ENCODE peak calls at places on chromosomes 13 and 19, in four cellular contexts. One of them, this sample, is unnamed.

GRCh38 chr13:97866346-97866745 is 87.1 kb upstream of the IPO5 start:
- DNase-seq in activated CD4-positive, alpha-beta T cell treated with anti-CD3 and anti-CD28 coated beads, Interleukin-2, amount 10 ng/mL, durations not matched to agents 7 days and 5 days: no peak
- DNase-seq in NCI-H1092: no peak
- DNase-seq in retinal pigment epithelial cell: no peak
- DNase-seq in this sample: no peak

GRCh38 chr13:109874444-109874920 is 88.1 kb upstream of the IRS2 start:
- DNase-seq in activated CD4-positive, alpha-beta T cell treated with anti-CD3 and anti-CD28 coated beads, Interleukin-2, amount 10 ng/mL, durations not matched to agents 7 days and 5 days: no peak
- DNase-seq in NCI-H1092: no peak
- DNase-seq in retinal pigment epithelial cell: no peak
- DNase-seq in this sample: no peak

GRCh38 chr19:44777715-44778347 is at the start of gene CBLC:
- DNase-seq in activated CD4-positive, alpha-beta T cell treated with anti-CD3 and anti-CD28 coated beads, Interleukin-2, amount 10 ng/mL, durations not matched to agents 7 days and 5 days: no peak
- DNase-seq in NCI-H1092: peak
- DNase-seq in retinal pigment epithelial cell: no peak
- DNase-seq in this sample: no peak

GRCh38 chr19:16325671-16326400 is 1.2 kb downstream of the KLF2 start:
- DNase-seq in activated CD4-positive, alpha-beta T cell treated with anti-CD3 and anti-CD28 coated beads, Interleukin-2, amount 10 ng/mL, durations not matched to agents 7 days and 5 days: peak
- DNase-seq in NCI-H1092: peak
- DNase-seq in retinal pigment epithelial cell: no peak
- DNase-seq in this sample: no peak

GRCh38 chr19:2389594-2389993 is 29.5 kb downstream of the TMPRSS9 start:
- DNase-seq in activated CD4-positive, alpha-beta T cell treated with anti-CD3 and anti-CD28 coated beads, Interleukin-2, amount 10 ng/mL, durations not matched to agents 7 days and 5 days: no peak
- DNase-seq in NCI-H1092: no peak
- DNase-seq in retinal pigment epithelial cell: no peak
- DNase-seq in this sample: no peak

GRCh38 chr19:9741476-9742171 is 26.9 kb downstream of the ZNF846 start:
- DNase-seq in activated CD4-positive, alpha-beta T cell treated with anti-CD3 and anti-CD28 coated beads, Interleukin-2, amount 10 ng/mL, durations not matched to agents 7 days and 5 days: no peak
- DNase-seq in NCI-H1092: no peak
- DNase-seq in retinal pigment epithelial cell: no peak
- DNase-seq in this sample: no peak

GRCh38 chr13:68023838-68024581 is 793.9 kb upstream of the PCDH9 start:
- DNase-seq in activated CD4-positive, alpha-beta T cell treated with anti-CD3 and anti-CD28 coated beads, Interleukin-2, amount 10 ng/mL, durations not matched to agents 7 days and 5 days: no peak
- DNase-seq in NCI-H1092: no peak
- DNase-seq in retinal pigment epithelial cell: no peak
- DNase-seq in this sample: no peak

GRCh38 chr13:36143768-36144167 is 12.6 kb upstream of the DCLK1 start:
- DNase-seq in activated CD4-positive, alpha-beta T cell treated with anti-CD3 and anti-CD28 coated beads, Interleukin-2, amount 10 ng/mL, durations not matched to agents 7 days and 5 days: no peak
- DNase-seq in NCI-H1092: no peak
- DNase-seq in retinal pigment epithelial cell: no peak
- DNase-seq in this sample: no peak

GRCh38 chr13:37168151-37168550 is 62.7 kb upstream of the CSNK1A1L start:
- DNase-seq in activated CD4-positive, alpha-beta T cell treated with anti-CD3 and anti-CD28 coated beads, Interleukin-2, amount 10 ng/mL, durations not matched to agents 7 days and 5 days: no peak
- DNase-seq in NCI-H1092: no peak
- DNase-seq in retinal pigment epithelial cell: no peak
- DNase-seq in this sample: no peak

GRCh38 chr13:99294198-99294597 is 13.0 kb downstream of the GPR183 start:
- DNase-seq in activated CD4-positive, alpha-beta T cell treated with anti-CD3 and anti-CD28 coated beads, Interleukin-2, amount 10 ng/mL, durations not matched to agents 7 days and 5 days: no peak
- DNase-seq in NCI-H1092: no peak
- DNase-seq in retinal pigment epithelial cell: no peak
- DNase-seq in this sample: no peak

GRCh38 chr19:35908010-35908441 is at the start of gene TYROBP:
- DNase-seq in activated CD4-positive, alpha-beta T cell treated with anti-CD3 and anti-CD28 coated beads, Interleukin-2, amount 10 ng/mL, durations not matched to agents 7 days and 5 days: no peak
- DNase-seq in NCI-H1092: no peak
- DNase-seq in retinal pigment epithelial cell: no peak
- DNase-seq in this sample: peak

GRCh38 chr13:113802090-113802531 is 43.1 kb downstream of the TMEM255B start:
- DNase-seq in activated CD4-positive, alpha-beta T cell treated with anti-CD3 and anti-CD28 coated beads, Interleukin-2, amount 10 ng/mL, durations not matched to agents 7 days and 5 days: no peak
- DNase-seq in NCI-H1092: no peak
- DNase-seq in retinal pigment epithelial cell: no peak
- DNase-seq in this sample: no peak

GRCh38 chr19:28972144-28972543 is 240.8 kb downstream of the UQCRFS1 start:
- DNase-seq in activated CD4-positive, alpha-beta T cell treated with anti-CD3 and anti-CD28 coated beads, Interleukin-2, amount 10 ng/mL, durations not matched to agents 7 days and 5 days: no peak
- DNase-seq in NCI-H1092: no peak
- DNase-seq in retinal pigment epithelial cell: no peak
- DNase-seq in this sample: no peak